ENCODE peak calls at places on chromosomes 1 and 21, in nine cellular contexts. B is H1, F is transverse colon, Q is ovary, N is esophagus muscularis mucosa, G is A549, P is sigmoid colon, M is upper lobe of left lung, A is tibial nerve. E is an unnamed sample. For H3K4me1, the result is how much of the 10 kb centered on the place peaks cover.

GRCh38 chr1:201745023-201745422 is 83.9 kb upstream of the IPO9 start:
- DNase-seq in N (no peak), M (no peak), F (no peak), B (no peak), A (no peak), P (no peak), Q (no peak), G (no peak), E (no peak)

GRCh38 chr1:93446837-93447451 is 974 bp upstream of the FNBP1L start:
- DNase-seq in P (peak), Q (no peak), B (no peak), M (peak), N (no peak), F (peak), G (peak), A (no peak), E (no peak)

GRCh38 chr1:227764019-227764391 is 28.8 kb downstream of the SNAP47 start:
- DNase-seq in Q (no peak), B (no peak), P (no peak), N (no peak), A (no peak), M (no peak), G (peak), F (no peak), E (no peak)

GRCh38 chr1:86339014-86339413 is 57.1 kb downstream of the ODF2L start:
- DNase-seq in A (no peak), P (no peak), M (no peak), G (no peak), N (no peak), Q (no peak), B (no peak), F (no peak), E (no peak)

GRCh38 chr1:48470506-48470905 is 1.5 kb downstream of the SPATA6 start:
- DNase-seq in G (no peak), M (peak), P (peak), B (peak), N (no peak), A (no peak), F (peak), Q (peak), E (no peak)

GRCh38 chr1:4083171-4084052 is 183.3 kb upstream of the C1orf174 start:
- DNase-seq in M (peak), Q (no peak), G (no peak), P (peak), F (no peak), A (no peak), N (no peak), B (no peak), E (no peak)

GRCh38 chr21:46078984-46079356 is 18.9 kb upstream of the COL6A2 start:
- DNase-seq in A (no peak), B (no peak), P (no peak), N (peak), G (no peak), M (no peak), Q (peak), F (no peak), E (no peak)

GRCh38 chr1:26153966-26154572 is 4.8 kb upstream of the FAM110D start:
- DNase-seq in Q (no peak), B (no peak), G (no peak), P (no peak), A (no peak), F (no peak), N (no peak), M (no peak), E (no peak)

GRCh38 chr1:243397613-243398321 is 141.9 kb downstream of the SDCCAG8 start:
- DNase-seq in P (no peak), N (no peak), G (no peak), B (no peak), M (no peak), Q (no peak), F (no peak), A (no peak), E (no peak)

GRCh38 chr21:35578350-35578782 is 482.0 kb downstream of the SETD4 start:
- DNase-seq in Q (no peak), G (no peak), F (no peak), B (no peak), P (no peak), N (no peak), M (no peak), A (no peak), E (no peak)

GRCh38 chr1:238892612-238893011 is 493.8 kb upstream of the CHRM3 start:
- DNase-seq in B (no peak), A (no peak), Q (no peak), M (no peak), P (no peak), N (no peak), F (no peak), G (no peak), E (no peak)

GRCh38 chr1:31055953-31056352 is 9.6 kb downstream of the PUM1 start:
- DNase-seq in M (no peak), F (no peak), A (no peak), N (no peak), P (no peak), Q (no peak), B (no peak), G (no peak), E (no peak)
- H3K4me1 ChIP-seq in M (half or more), F (under half), A (under half), N (half or more), P (half or more), Q (under half), B (under half), G (under half), E (half or more)

DNA sequence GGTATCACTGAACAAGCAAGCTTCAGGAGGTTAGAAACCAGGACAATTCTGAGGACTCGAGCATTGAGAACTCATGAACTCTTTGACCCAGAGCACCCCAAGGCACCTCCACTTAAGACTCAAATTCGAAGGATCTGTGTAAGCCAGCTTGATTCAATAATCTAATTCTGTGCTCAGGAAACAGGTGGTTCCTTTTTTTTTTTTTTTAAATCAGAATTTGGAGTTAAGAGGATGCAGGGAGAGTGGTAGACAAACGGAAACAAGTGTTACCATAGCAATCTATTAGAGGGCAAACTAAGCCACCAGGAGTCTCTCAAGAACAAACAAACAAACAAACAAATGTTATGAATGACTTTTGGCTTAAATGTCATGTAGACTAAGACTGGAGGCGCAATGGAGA is 53.8 kb upstream of the DPH5 start:
- DNase-seq in N (no peak), F (no peak), M (no peak), B (no peak), A (no peak), G (no peak), P (no peak), Q (no peak), E (no peak)
- TF ChIP-seq EP300 in N (no peak), F (no peak), M (no peak), B (no peak), A (no peak), G (no peak), P (no peak), Q (no peak), E (no peak)

GRCh38 chr1:154607084-154607747 is 770 bp downstream of the ADAR start:
- DNase-seq in M (peak), B (no peak), A (no peak), G (peak), N (no peak), P (no peak), Q (no peak), F (peak), E (no peak)
- TF ChIP-seq CTCF in M (no peak), B (no peak), A (no peak), G (no peak), N (no peak), P (no peak), Q (no peak), F (no peak), E (no peak)

GRCh38 chr21:43207868-43208267 is 39.1 kb downstream of the CRYAA start:
- DNase-seq in P (peak), F (no peak), N (no peak), A (peak), G (no peak), B (no peak), M (peak), Q (no peak), E (peak)
- H3K4me1 ChIP-seq in P (under half), F (under half), N (under half), A (under half), G (under half), B (under half), M (under half), Q (under half), E (under half)

GRCh38 chr1:31881698-31882000 is 56.5 kb downstream of the PTP4A2 start:
- DNase-seq in N (no peak), A (no peak), M (peak), F (no peak), Q (no peak), B (no peak), G (peak), P (no peak), E (no peak)
- TF ChIP-seq EP300 in N (no peak), A (no peak), M (no peak), F (no peak), Q (no peak), B (no peak), G (no peak), P (no peak), E (no peak)

DNA sequence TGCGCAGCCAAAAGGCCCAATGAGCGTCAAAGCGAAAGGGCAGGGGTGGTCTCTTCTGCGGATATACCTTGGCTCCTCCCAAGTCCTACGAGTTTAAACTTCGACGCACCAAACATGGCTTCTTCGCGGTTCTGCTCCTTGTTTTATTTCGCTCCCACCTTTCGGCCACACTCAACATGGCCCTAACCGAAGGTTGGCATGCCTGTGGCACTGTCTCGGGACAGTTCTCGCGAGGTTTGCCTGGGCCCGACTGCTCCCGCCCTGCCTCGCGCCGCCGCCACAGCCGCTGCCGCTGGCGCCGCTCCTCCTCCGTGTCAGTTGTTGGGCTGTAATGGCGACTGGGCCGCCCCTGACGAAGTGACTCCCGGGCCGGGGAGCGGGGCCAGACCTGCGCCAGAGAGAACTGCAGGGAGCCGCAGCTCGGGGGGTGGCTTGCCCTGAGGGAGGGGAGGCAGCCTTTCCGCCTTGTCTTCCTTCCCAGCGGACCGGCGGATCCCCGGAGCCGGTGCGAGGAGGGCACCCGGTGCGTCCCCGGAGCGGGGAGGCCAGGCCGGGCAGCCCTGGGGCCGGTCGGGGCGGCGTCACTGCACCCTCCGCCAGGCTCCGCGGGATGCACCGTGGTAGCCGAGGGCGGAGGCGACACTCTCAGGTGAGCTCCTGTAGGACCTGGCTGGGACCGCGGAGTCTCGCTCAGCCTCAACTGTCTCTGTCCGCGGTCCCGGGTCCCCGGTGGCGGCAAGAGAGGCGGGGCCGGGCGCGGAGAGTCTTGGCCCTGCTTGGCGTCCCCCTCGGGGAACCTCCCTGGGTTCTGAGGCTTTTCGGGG is at the start of gene CEP350:
- DNase-seq in F (peak), Q (peak), B (peak), P (peak), A (peak), G (peak), M (peak), N (peak), E (peak)
- TF ChIP-seq CTCF in F (peak), Q (no peak), B (no peak), P (no peak), A (peak), G (no peak), M (peak), N (no peak), E (no peak)

GRCh38 chr1:6496890-6497214 is 5.4 kb upstream of the PLEKHG5 start:
- DNase-seq in N (no peak), A (no peak), Q (no peak), F (no peak), G (no peak), P (no peak), M (no peak), B (no peak), E (no peak)

GRCh38 chr1:6496360-6496704 is 4.9 kb upstream of the PLEKHG5 start:
- DNase-seq in M (no peak), F (no peak), Q (no peak), N (no peak), G (no peak), B (no peak), A (no peak), P (no peak), E (no peak)

GRCh38 chr1:6495540-6496359 is 4.3 kb upstream of the PLEKHG5 start:
- DNase-seq in Q (no peak), G (no peak), N (no peak), B (no peak), F (no peak), A (no peak), P (no peak), M (no peak), E (no peak)

GRCh38 chr1:6495041-6495441 is 3.6 kb upstream of the PLEKHG5 start:
- DNase-seq in M (no peak), Q (no peak), G (no peak), B (no peak), A (no peak), P (no peak), F (no peak), N (no peak), E (peak)

DNA sequence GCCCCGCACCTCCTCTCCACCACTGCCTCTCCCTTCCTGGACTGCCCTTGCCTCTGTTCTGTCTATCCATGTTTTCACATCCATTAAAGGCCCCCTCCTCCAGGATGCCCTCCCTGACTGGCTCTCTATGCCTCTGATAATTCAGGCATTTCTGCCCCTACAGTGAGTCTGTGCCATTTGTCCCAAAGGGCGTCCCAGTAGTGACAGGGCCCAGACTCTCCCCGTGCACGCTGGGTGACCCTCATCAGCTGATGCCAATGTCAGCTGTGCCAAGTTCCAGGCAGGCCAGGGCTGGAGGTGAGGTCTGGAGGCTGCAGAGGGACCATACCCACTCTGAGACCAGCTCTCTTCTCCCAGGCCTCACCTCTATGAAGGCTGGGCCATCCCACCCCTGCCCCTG is 3.2 kb upstream of the PLEKHG5 start:
- DNase-seq in M (no peak), N (no peak), Q (no peak), A (no peak), G (no peak), F (no peak), P (no peak), B (no peak), E (no peak)
- H3K4me1 ChIP-seq in M (half or more), N (half or more), Q (under half), A (under half), G (under half), F (under half), P (under half), B (under half), E (half or more)

DNA sequence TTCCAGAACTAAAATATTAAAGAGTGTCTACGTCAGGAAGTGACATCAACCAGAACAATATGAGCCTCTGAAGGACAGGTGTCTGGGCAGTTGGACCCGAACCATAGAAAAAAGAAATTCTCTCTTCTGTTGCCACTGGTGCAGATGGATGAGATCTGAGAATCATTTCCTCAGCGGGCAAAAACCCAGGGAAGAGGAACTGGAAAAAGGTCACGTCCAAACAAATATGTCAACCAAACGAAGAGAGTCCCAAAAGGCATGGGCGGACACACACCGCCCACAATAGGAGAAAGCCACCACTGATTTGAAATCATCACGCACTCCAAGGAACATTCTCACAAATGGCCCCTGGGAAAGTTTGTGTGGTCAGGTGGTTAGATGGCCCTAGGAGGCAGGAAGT is 70.5 kb upstream of the TIAM1 start:
- DNase-seq in G (no peak), F (no peak), P (no peak), N (no peak), M (no peak), B (no peak), Q (no peak), A (no peak), E (no peak)
- TF ChIP-seq EP300 in G (no peak), F (no peak), P (no peak), N (no peak), M (no peak), B (no peak), Q (no peak), A (no peak), E (no peak)

DNA sequence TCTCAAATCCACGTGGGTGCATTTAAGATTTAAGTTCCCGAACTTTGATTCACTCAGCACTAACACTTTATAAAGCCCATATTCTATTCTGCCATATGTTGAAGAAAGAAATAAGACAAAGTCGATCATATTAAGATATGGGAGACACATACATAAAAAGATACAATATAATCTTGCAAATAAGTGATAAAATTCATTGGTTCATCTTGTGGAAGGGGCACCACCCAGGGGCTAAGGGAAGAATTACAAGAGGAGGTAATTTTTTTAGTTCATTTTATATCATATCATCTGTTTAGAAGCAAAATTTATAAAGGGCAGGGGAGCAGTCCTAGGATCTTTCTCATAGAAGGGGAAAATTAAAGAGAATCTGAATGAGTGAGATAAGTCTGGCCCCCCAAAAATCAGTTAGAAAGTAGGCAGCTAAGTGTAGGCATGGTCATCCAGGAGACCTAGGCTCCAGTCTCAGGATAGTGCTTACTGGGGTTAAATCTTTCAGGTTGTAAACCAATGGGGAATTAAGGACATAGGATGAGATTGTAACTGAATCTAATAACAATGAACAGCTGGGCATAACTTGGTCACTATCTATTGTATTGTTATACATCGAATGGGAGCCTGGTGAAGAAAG is 124.2 kb upstream of the L1TD1 start:
- DNase-seq in G (no peak), B (no peak), A (no peak), N (no peak), F (no peak), M (no peak), Q (no peak), P (no peak), E (no peak)
- TF ChIP-seq CTCF in G (peak), B (no peak), A (peak), N (peak), F (no peak), M (no peak), Q (no peak), P (no peak), E (peak)